ENCODE peak calls at places on chromosomes 13 and 19, in six cellular contexts. T is epithelial cell of esophagus; K is right cardiac atrium; M is foreskin fibroblast; A is naive thymus-derived CD4-positive, alpha-beta T cell; Y is skeletal muscle cell. U is an unnamed sample.

GRCh38 chr13:106104281-106104901 is 431.1 kb downstream of the EFNB2 start:
- DNase-seq in T (peak; percentile 87), K (no peak), M (peak; percentile 93), A (no peak), Y (peak; percentile 86), U (peak; percentile 90)

GRCh38 chr13:112227031-112227430 is 149.1 kb upstream of the SPACA7 start:
- DNase-seq in T (no peak), K (no peak), M (no peak), A (no peak), Y (no peak), U (no peak)

GRCh38 chr13:105527127-105527526 is 1008.3 kb downstream of the EFNB2 start:
- DNase-seq in T (no peak), K (no peak), M (no peak), A (no peak), Y (no peak), U (no peak)

GRCh38 chr19:48244289-48244688 is 11.4 kb downstream of the CARD8 start:
- DNase-seq in T (peak; percentile 37), K (no peak), M (no peak), A (peak; percentile 56), Y (no peak), U (no peak)

GRCh38 chr13:49315036-49315565 is 67.4 kb downstream of the CDADC1 start:
- DNase-seq in T (no peak), K (no peak), M (peak; percentile 48), A (no peak), Y (no peak), U (no peak)

GRCh38 chr19:6935069-6935468 is 47.7 kb downstream of the ADGRE1 start:
- DNase-seq in T (no peak), K (no peak), M (no peak), A (no peak), Y (no peak), U (no peak)

GRCh38 chr13:76552373-76552772 is 333.8 kb downstream of the KCTD12 start:
- DNase-seq in T (no peak), K (no peak), M (no peak), A (no peak), Y (no peak), U (no peak)

GRCh38 chr19:1445932-1446712 is 3.8 kb upstream of the APC2 start:
- DNase-seq in T (no peak), K (peak; percentile 67), M (peak; percentile 41), A (no peak), Y (no peak), U (no peak)

GRCh38 chr13:93345642-93346220 is 119.1 kb downstream of the GPC6 start:
- DNase-seq in T (no peak), K (no peak), M (no peak), A (no peak), Y (no peak), U (peak; percentile 39)

GRCh38 chr13:36769126-36769525 is 49.9 kb upstream of the RFXAP start:
- DNase-seq in T (no peak), K (no peak), M (no peak), A (no peak), Y (no peak), U (no peak)

GRCh38 chr13:30745917-30746686 is 10.8 kb downstream of the ALOX5AP start:
- DNase-seq in T (no peak), K (no peak), M (peak; percentile 18), A (no peak), Y (no peak), U (no peak)

GRCh38 chr13:30196025-30196424 is 111.3 kb downstream of the KATNAL1 start:
- DNase-seq in T (no peak), K (no peak), M (peak; percentile 12), A (no peak), Y (no peak), U (no peak)

GRCh38 chr19:55545913-55546495 is 661 bp upstream of the SBK3 start:
- DNase-seq in T (no peak), K (peak; percentile 79), M (peak; percentile 34), A (no peak), Y (no peak), U (no peak)

GRCh38 chr19:41870401-41870873 is 6.6 kb upstream of the CD79A start:
- DNase-seq in T (peak; percentile 34), K (no peak), M (peak; percentile 67), A (no peak), Y (no peak), U (no peak)

GRCh38 chr19:33194527-33194883 is 375 bp downstream of the LRP3 start:
- DNase-seq in T (no peak), K (peak; percentile 73), M (peak; percentile 53), A (no peak), Y (no peak), U (no peak)

DNA sequence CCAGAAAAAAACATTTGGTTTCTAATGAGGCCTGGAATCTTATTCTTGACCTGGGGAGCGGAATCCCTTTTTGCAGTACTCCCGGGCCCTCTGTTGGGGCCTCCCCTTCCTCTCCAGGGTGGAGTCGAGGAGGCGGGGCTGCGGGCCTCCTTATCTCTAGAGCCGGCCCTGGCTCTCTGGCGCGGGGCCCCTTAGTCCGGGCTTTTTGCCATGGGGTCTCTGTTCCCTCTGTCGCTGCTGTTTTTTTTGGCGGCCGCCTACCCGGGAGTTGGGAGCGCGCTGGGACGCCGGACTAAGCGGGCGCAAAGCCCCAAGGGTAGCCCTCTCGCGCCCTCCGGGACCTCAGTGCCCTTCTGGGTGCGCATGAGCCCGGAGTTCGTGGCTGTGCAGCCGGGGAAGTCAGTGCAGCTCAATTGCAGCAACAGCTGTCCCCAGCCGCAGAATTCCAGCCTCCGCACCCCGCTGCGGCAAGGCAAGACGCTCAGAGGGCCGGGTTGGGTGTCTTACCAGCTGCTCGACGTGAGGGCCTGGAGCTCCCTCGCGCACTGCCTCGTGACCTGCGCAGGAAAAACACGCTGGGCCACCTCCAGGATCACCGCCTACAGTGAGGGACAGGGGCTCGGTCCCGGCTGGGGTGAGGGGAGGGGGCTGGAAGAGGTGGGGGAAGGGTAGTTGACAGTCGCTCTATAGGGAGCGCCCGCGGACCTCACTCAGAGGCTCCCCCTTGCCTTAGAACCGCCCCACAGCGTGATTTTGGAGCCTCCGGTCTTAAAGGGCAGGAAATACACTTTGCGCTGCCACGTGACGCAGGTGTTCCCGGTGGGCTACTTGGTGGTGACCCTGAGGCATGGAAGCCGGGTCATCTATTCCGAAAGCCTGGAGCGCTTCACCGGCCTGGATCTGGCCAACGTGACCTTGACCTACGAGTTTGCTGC is at the start of gene ICAM4:
- DNase-seq in T (peak; percentile 21), K (peak; percentile 98), M (peak; percentile 37), A (no peak), Y (no peak), U (no peak)
- H3K4me3 ChIP-seq in T (peak within 1 kb of the TSS; percentile 26), K (peak within 1 kb of the TSS; percentile 30), M (no peak within 1 kb of the TSS), A (peak within 1 kb of the TSS; percentile 8), Y (no peak within 1 kb of the TSS), U (no peak within 1 kb of the TSS)

GRCh38 chr13:113658836-113659235 is 838 bp upstream of the ATP4B start:
- DNase-seq in T (no peak), K (peak; percentile 52), M (no peak), A (no peak), Y (no peak), U (no peak)

GRCh38 chr13:113660066-113660465 is 2.1 kb upstream of the ATP4B start:
- DNase-seq in T (no peak), K (no peak), M (no peak), A (no peak), Y (no peak), U (no peak)

GRCh38 chr13:113663934-113664333 is 3.1 kb upstream of the GRK1 start:
- DNase-seq in T (no peak), K (no peak), M (no peak), A (no peak), Y (no peak), U (no peak)

GRCh38 chr13:113659337-113659736 is 1.3 kb upstream of the ATP4B start:
- DNase-seq in T (no peak), K (no peak), M (no peak), A (no peak), Y (no peak), U (no peak)

GRCh38 chr13:113661506-113661905 is 3.5 kb upstream of the ATP4B start:
- DNase-seq in T (no peak), K (no peak), M (no peak), A (no peak), Y (no peak), U (no peak)
- H3K4me3 ChIP-seq in T (no peak overlapping the region), K (no peak overlapping the region), M (no peak overlapping the region), A (no peak overlapping the region), Y (no peak overlapping the region), U (no peak overlapping the region)

GRCh38 chr13:103539721-103540120 is 473.5 kb upstream of the SLC10A2 start:
- DNase-seq in T (no peak), K (no peak), M (no peak), A (no peak), Y (no peak), U (no peak)
- H3K4me3 ChIP-seq in T (no peak overlapping the region), K (no peak overlapping the region), M (no peak overlapping the region), A (no peak overlapping the region), Y (no peak overlapping the region), U (no peak overlapping the region)

DNA sequence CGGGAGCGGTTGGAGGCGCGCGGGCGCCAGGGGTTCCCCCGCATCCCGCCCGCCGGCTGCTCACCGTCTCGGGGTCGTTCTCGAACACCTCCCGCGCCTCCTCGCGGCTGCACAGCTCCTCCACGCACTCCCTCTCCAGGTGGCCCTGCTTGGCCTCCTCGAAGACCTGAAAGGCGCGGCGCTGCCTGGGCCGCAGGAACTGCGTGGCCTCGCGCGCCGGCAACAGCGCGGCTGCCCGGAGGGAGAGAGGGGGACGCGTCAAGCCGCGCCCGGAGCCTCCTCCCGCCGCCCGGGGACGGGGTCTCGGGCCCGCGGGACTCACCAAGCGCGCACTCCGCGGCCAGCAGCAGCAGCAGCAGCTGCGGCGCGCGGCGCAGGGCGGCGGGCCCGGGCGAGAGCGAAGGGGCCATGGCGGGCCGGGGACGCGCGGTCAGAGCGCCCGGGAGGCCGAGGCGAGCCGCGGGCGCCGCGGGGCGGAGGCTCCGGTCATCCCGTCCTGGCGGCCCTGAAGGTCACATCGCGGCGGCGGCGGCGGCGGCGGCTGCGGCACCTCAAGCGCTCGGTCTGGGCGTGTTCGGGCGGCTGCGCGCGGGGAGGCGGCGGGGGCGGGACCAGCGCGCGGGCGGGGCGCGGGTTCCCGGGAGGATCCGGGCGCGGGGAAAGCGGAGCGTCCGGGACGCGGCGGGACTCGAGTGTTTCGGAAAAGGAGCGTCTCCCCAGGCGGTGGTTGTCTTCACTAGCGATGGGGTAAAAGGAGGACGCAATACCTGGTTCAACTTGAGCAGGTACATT is at the start of gene GAS6:
- DNase-seq in T (peak; percentile 52), K (peak; percentile 89), M (peak; percentile 84), A (no peak), Y (no peak), U (no peak)
- H3K4me3 ChIP-seq in T (peak within 1 kb of the TSS; percentile 63), K (peak within 1 kb of the TSS; percentile 79), M (peak within 1 kb of the TSS; percentile 82), A (no peak within 1 kb of the TSS), Y (peak within 1 kb of the TSS; percentile 78), U (peak within 1 kb of the TSS; percentile 60)

GRCh38 chr13:74290324-74290773 is 156.1 kb upstream of the KLF12 start:
- DNase-seq in T (peak; percentile 97), K (no peak), M (peak; percentile 51), A (peak; percentile 81), Y (peak; percentile 86), U (peak; percentile 79)
- H3K4me3 ChIP-seq in T (peak overlapping the region; percentile 13), K (peak overlapping the region; percentile 36), M (no peak overlapping the region), A (no peak overlapping the region), Y (no peak overlapping the region), U (no peak overlapping the region)

GRCh38 chr13:35055705-35056104 is 113.6 kb downstream of the NBEA start:
- DNase-seq in T (no peak), K (no peak), M (no peak), A (no peak), Y (no peak), U (no peak)
- H3K4me3 ChIP-seq in T (no peak overlapping the region), K (no peak overlapping the region), M (no peak overlapping the region), A (no peak overlapping the region), Y (no peak overlapping the region), U (no peak overlapping the region)

DNA sequence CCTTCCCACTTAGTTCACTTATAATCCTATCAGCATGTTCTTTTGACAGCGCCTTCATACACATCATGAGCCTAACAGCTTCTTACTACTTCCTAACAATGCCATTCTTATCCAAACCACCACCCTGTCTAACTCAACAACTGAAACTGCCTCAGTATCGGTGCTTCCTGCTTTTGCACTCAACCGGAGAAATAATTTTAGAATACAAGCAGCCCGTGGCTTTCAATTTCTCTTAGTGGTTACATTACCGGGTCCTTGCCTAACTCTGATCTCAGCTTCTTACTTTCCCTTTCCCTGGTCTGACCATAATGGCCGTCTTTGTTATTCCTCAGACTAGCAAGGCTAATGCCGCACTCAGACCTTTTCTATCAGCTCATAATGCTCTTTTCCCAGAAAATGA is 17.0 kb downstream of the ZFP82 start:
- DNase-seq in T (no peak), K (no peak), M (no peak), A (no peak), Y (no peak), U (no peak)
- H3K4me3 ChIP-seq in T (no peak overlapping the region), K (no peak overlapping the region), M (no peak overlapping the region), A (peak overlapping the region; percentile 4), Y (no peak overlapping the region), U (no peak overlapping the region)